ENCODE peak calls at places on chromosomes 3 and 15, in four cellular contexts. J is CD8-positive, alpha-beta memory T cell; V is astrocyte; Q is adrenal gland. U is an unnamed sample.

GRCh38 chr3:143536817-143537535 is 311.3 kb downstream of the SLC9A9 start:
- DNase-seq in J (no peak), V (peak), Q (no peak), U (no peak)

GRCh38 chr3:49020335-49021212 is 1.3 kb upstream of the NDUFAF3 start:
- DNase-seq in J (no peak), V (no peak), Q (peak), U (no peak)

GRCh38 chr3:197564097-197564843 is 8.5 kb upstream of the BDH1 start:
- DNase-seq in J (no peak), V (peak), Q (no peak), U (no peak)

GRCh38 chr3:98768961-98769360 is 5.8 kb downstream of the ST3GAL6 start:
- DNase-seq in J (no peak), V (no peak), Q (no peak), U (no peak)

GRCh38 chr3:126934149-126934548 is 48.8 kb upstream of the PLXNA1 start:
- DNase-seq in J (no peak), V (peak), Q (no peak), U (no peak)

GRCh38 chr3:138089091-138089490 is 26.3 kb downstream of the DZIP1L start:
- DNase-seq in J (no peak), V (peak), Q (no peak), U (no peak)

GRCh38 chr15:65580287-65580686 is 30.6 kb downstream of the INTS14 start:
- DNase-seq in J (no peak), V (peak), Q (peak), U (no peak)

GRCh38 chr15:101539930-101540329 is 50.4 kb upstream of the PCSK6 start:
- DNase-seq in J (no peak), V (no peak), Q (no peak), U (no peak)

GRCh38 chr3:168096210-168096795 is 579 bp upstream of the GOLIM4 start:
- DNase-seq in J (no peak), V (peak), Q (peak), U (peak)

GRCh38 chr3:13282986-13283876 is 136.9 kb downstream of the NUP210 start:
- DNase-seq in J (no peak), V (no peak), Q (no peak), U (no peak)

GRCh38 chr3:85574306-85574705 is 615.5 kb downstream of the CADM2 start:
- DNase-seq in J (no peak), V (peak), Q (no peak), U (no peak)

GRCh38 chr15:84868037-84868880 is 16.2 kb upstream of the SLC28A1 start:
- DNase-seq in J (no peak), V (no peak), Q (no peak), U (no peak)

GRCh38 chr3:120681018-120681417 is 1.0 kb downstream of the HGD start:
- DNase-seq in J (no peak), V (no peak), Q (no peak), U (no peak)
- H3K27ac ChIP-seq in J (no peak), V (no peak), Q (no peak), U (no peak)

DNA sequence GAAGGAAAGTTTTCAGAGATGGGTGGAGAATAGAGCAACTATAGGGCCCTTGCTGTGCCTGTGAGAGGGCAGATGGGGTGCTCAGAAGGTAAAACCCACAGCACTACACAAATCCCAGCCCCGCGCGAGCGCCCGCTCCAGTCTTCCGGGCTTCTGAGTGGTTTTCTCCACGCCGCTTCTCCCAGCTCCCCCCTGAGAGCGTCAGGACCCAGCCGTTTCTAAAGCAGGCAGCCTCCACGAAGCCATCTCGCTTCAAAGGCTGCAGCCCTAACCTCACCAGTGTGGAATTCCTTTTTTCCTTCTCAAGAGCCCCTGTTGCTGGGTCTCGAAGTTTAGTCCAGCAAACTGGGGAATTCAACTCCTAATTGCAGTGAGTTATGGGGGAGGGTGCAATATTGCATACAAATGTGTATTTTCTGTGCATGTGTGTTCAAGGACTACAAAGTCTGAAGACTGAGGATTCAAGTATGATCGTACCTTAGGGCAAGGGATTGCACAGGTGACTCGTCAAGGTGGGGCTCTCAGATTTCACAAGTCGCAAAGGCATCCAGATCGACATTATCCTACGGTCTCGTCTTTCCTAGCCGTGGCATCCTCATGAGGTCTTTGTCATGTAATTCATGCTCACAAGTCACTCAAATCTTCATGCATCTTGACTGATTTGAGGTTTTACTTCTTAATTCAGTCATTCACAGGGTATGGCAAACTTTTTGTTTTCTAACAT is 191.6 kb upstream of the HES1 start:
- DNase-seq in J (no peak), V (no peak), Q (no peak), U (no peak)
- H3K27ac ChIP-seq in J (no peak), V (no peak), Q (no peak), U (no peak)

GRCh38 chr3:153055779-153056178 is 106.2 kb upstream of the RAP2B start:
- DNase-seq in J (no peak), V (no peak), Q (no peak), U (no peak)

GRCh38 chr3:153052096-153052460 is 109.9 kb upstream of the RAP2B start:
- DNase-seq in J (no peak), V (peak), Q (peak), U (no peak)

GRCh38 chr3:153051427-153052095 is 110.5 kb upstream of the RAP2B start:
- DNase-seq in J (no peak), V (peak), Q (no peak), U (no peak)

GRCh38 chr3:153055217-153055616 is 106.8 kb upstream of the RAP2B start:
- DNase-seq in J (no peak), V (no peak), Q (no peak), U (no peak)

GRCh38 chr3:153050978-153051377 is 111.0 kb upstream of the RAP2B start:
- DNase-seq in J (no peak), V (no peak), Q (no peak), U (no peak)
- H3K27ac ChIP-seq in J (no peak), V (peak), Q (no peak), U (no peak)

GRCh38 chr15:66647358-66647757 is 54.7 kb upstream of the SMAD6 start:
- DNase-seq in J (no peak), V (no peak), Q (no peak), U (no peak)

GRCh38 chr15:66644815-66645345 is 57.2 kb upstream of the SMAD6 start:
- DNase-seq in J (no peak), V (peak), Q (no peak), U (no peak)

GRCh38 chr15:66646308-66646707 is 55.7 kb upstream of the SMAD6 start:
- DNase-seq in J (no peak), V (peak), Q (no peak), U (no peak)

GRCh38 chr15:66648588-66648987 is 53.4 kb upstream of the SMAD6 start:
- DNase-seq in J (no peak), V (no peak), Q (no peak), U (no peak)

GRCh38 chr15:66646799-66647198 is 55.2 kb upstream of the SMAD6 start:
- DNase-seq in J (no peak), V (no peak), Q (no peak), U (no peak)
- H3K27ac ChIP-seq in J (no peak), V (no peak), Q (peak), U (peak)

U was measured in gastrocnemius medialis.